ENCODE peak calls at places on chromosomes 12 and 14, in nine cellular contexts. U, X, K, T, V, N, P, B and C are unnamed samples.

GRCh38 chr14:63678538-63678937 is 36.9 kb upstream of the WDR89 start:
- ATAC-seq in P (no peak), U (peak; percentile 19), X (no peak), K (no peak), N (no peak), T (no peak), B (no peak), V (no peak), C (no peak)

GRCh38 chr14:91228112-91229004 is 16.1 kb downstream of the GPR68 start:
- ATAC-seq in U (peak; percentile 55), V (peak; percentile 90), X (peak; percentile 87), P (peak; percentile 70), K (peak; percentile 89), B (no peak), N (peak; percentile 89), T (no peak), C (peak; percentile 87)

GRCh38 chr14:87935895-87936294 is 57.1 kb downstream of the GALC start:
- ATAC-seq in T (no peak), K (no peak), V (no peak), U (no peak), B (no peak), X (no peak), P (no peak), N (no peak), C (no peak)

GRCh38 chr14:104956290-104956890 is 21.8 kb downstream of the AHNAK2 start:
- ATAC-seq in V (no peak), X (no peak), T (no peak), K (no peak), P (no peak), B (no peak), U (no peak), N (no peak), C (no peak)

GRCh38 chr14:49962616-49963015 is 69.7 kb downstream of the ARF6 start:
- ATAC-seq in V (no peak), B (no peak), P (peak; percentile 42), U (peak; percentile 84), N (no peak), X (no peak), T (no peak), K (peak; percentile 69), C (peak; percentile 63)

GRCh38 chr12:28242888-28243633 is 52.8 kb downstream of the CCDC91 start:
- ATAC-seq in N (no peak), V (no peak), X (no peak), T (no peak), P (no peak), B (no peak), U (no peak), K (no peak), C (no peak)

GRCh38 chr14:101361044-101361443 is 200.3 kb upstream of the DIO3 start:
- ATAC-seq in V (no peak), N (peak; percentile 16), U (no peak), X (no peak), T (no peak), B (no peak), K (no peak), P (peak; percentile 95), C (no peak)

GRCh38 chr14:89507521-89507920 is 90.5 kb upstream of the FOXN3 start:
- ATAC-seq in P (no peak), K (peak; percentile 78), V (no peak), T (peak; percentile 68), X (no peak), N (no peak), U (peak; percentile 81), B (no peak), C (peak; percentile 69)

GRCh38 chr12:103626498-103626897 is 39.4 kb downstream of the STAB2 start:
- ATAC-seq in T (peak; percentile 90), K (no peak), B (no peak), U (peak; percentile 69), P (no peak), X (no peak), N (no peak), V (no peak), C (no peak)

GRCh38 chr12:7042847-7043246 is 17.7 kb upstream of the C1S start:
- ATAC-seq in K (no peak), N (peak; percentile 40), V (no peak), B (no peak), U (peak; percentile 41), X (no peak), T (no peak), P (no peak), C (no peak)

GRCh38 chr12:26786491-26787124 is 46.4 kb downstream of the ITPR2 start:
- ATAC-seq in T (no peak), B (peak; percentile 62), U (no peak), K (no peak), N (no peak), P (no peak), X (no peak), V (no peak), C (no peak)

GRCh38 chr14:91429385-91429784 is 11.8 kb upstream of the CCDC88C start:
- ATAC-seq in B (no peak), X (no peak), T (no peak), N (no peak), P (no peak), K (no peak), U (no peak), V (no peak), C (no peak)

GRCh38 chr12:53782093-53782703 is 30.4 kb upstream of the CISTR start:
- ATAC-seq in B (no peak), V (no peak), U (no peak), T (no peak), P (no peak), N (no peak), X (no peak), K (no peak), C (no peak)

GRCh38 chr14:70186826-70187483 is 1.8 kb downstream of the SLC8A3 start:
- ATAC-seq in N (peak; percentile 15), T (no peak), P (peak; percentile 19), X (peak; percentile 25), V (no peak), K (no peak), U (no peak), B (no peak), C (no peak)

GRCh38 chr12:26567126-26567525 is 265.9 kb downstream of the ITPR2 start:
- ATAC-seq in U (no peak), N (no peak), B (no peak), K (no peak), P (no peak), T (no peak), X (no peak), V (no peak), C (no peak)

GRCh38 chr14:44448816-44449411 is 58.2 kb downstream of the FSCB start:
- ATAC-seq in U (no peak), P (no peak), B (no peak), N (peak; percentile 18), T (no peak), X (no peak), K (no peak), V (no peak), C (no peak)

GRCh38 chr12:82407481-82407880 is 49.2 kb downstream of the METTL25 start:
- ATAC-seq in N (no peak), T (no peak), B (peak; percentile 41), U (no peak), X (no peak), K (no peak), P (no peak), V (no peak), C (no peak)

GRCh38 chr12:45928309-45928708 is 62.1 kb downstream of the SCAF11 start:
- ATAC-seq in P (no peak), X (no peak), N (no peak), T (no peak), V (no peak), B (no peak), K (no peak), U (no peak), C (peak; percentile 21)

GRCh38 chr12:47193066-47193465 is 113.3 kb upstream of the AMIGO2 start:
- ATAC-seq in N (no peak), K (no peak), T (no peak), B (no peak), V (no peak), P (no peak), X (no peak), U (no peak), C (peak; percentile 15)

GRCh38 chr14:32996343-32996742 is 57.7 kb downstream of the NPAS3 start:
- ATAC-seq in U (no peak), K (no peak), T (no peak), X (no peak), B (no peak), V (no peak), P (no peak), N (no peak), C (no peak)

GRCh38 chr14:105005329-105005928 is 15.5 kb downstream of the CDCA4 start:
- ATAC-seq in X (no peak), N (peak; percentile 14), K (peak; percentile 10), B (peak; percentile 41), U (no peak), V (no peak), P (no peak), T (peak; percentile 40), C (no peak)

GRCh38 chr12:473863-474577 is 14.3 kb downstream of the B4GALNT3 start:
- ATAC-seq in K (no peak), V (no peak), T (no peak), U (peak; percentile 14), P (no peak), B (no peak), N (no peak), X (no peak), C (no peak)

GRCh38 chr14:71588576-71589215 is 343.5 kb upstream of the RGS6 start:
- ATAC-seq in N (no peak), V (no peak), U (no peak), K (no peak), B (no peak), P (no peak), X (no peak), T (no peak), C (no peak)

GRCh38 chr12:123900898-123901376 is 71.7 kb downstream of the CCDC92 start:
- ATAC-seq in P (no peak), U (peak; percentile 53), T (peak; percentile 13), B (no peak), X (peak; percentile 58), V (peak; percentile 54), N (no peak), K (peak; percentile 62), C (no peak)

GRCh38 chr14:68774771-68775613 is 17.9 kb downstream of the ZFP36L1 start:
- ATAC-seq in N (no peak), P (no peak), V (no peak), B (peak; percentile 61), K (no peak), X (no peak), U (peak; percentile 45), T (no peak), C (no peak)

GRCh38 chr12:86257173-86257572 is 982 bp upstream of the MGAT4C start:
- ATAC-seq in U (no peak), V (no peak), P (no peak), X (no peak), T (no peak), B (no peak), K (no peak), N (no peak), C (no peak)

GRCh38 chr12:19683178-19683927 is 244.1 kb downstream of the AEBP2 start:
- ATAC-seq in X (no peak), V (no peak), T (no peak), K (no peak), N (no peak), U (peak; percentile 47), B (no peak), P (no peak), C (no peak)

GRCh38 chr12:122979001-122979907 is 1.2 kb upstream of the ARL6IP4 start:
- ATAC-seq in U (no peak), K (no peak), P (no peak), V (no peak), T (no peak), X (no peak), N (no peak), B (no peak), C (no peak)